ENCODE peak calls at places on chromosomes 5 and 9, in eight cellular contexts. Q is activated naive CD4-positive, alpha-beta T cell; Y is left lung; X is non-pigmented ciliary epithelial cell; K is left kidney; F is M059J; G is ecto neural progenitor cell; N is retinal pigment epithelial cell. P is an unnamed sample.

GRCh38 chr5:172293054-172293744 is 9.6 kb upstream of the UBTD2 start:
- DNase-seq in Y (no peak), G (peak), F (peak), N (no peak), X (no peak), K (peak), Q (peak), P (peak)

GRCh38 chr9:34927061-34927460 is 31.0 kb upstream of the PHF24 start:
- DNase-seq in F (no peak), G (no peak), Y (no peak), N (no peak), K (no peak), Q (no peak), X (no peak), P (no peak)

GRCh38 chr9:121150188-121150587 is 51.5 kb downstream of the RAB14 start:
- DNase-seq in Q (no peak), K (no peak), G (no peak), F (no peak), Y (no peak), X (no peak), N (no peak), P (no peak)

GRCh38 chr9:95670122-95670521 is 153.4 kb upstream of the PTCH1 start:
- DNase-seq in Q (no peak), N (no peak), G (no peak), K (no peak), X (no peak), Y (no peak), F (no peak), P (peak)

GRCh38 chr9:123073441-123073840 is 40.0 kb downstream of the GPR21 start:
- DNase-seq in K (no peak), Y (no peak), X (no peak), N (no peak), G (no peak), Q (no peak), F (no peak), P (peak)

GRCh38 chr5:153617190-153617589 is 126.7 kb downstream of the GRIA1 start:
- DNase-seq in F (peak), Q (no peak), N (no peak), X (peak), Y (no peak), G (no peak), K (no peak), P (no peak)

GRCh38 chr5:106189121-106189809 is 1481.5 kb downstream of the EFNA5 start:
- DNase-seq in F (no peak), X (no peak), Q (no peak), K (no peak), N (no peak), Y (no peak), G (no peak), P (no peak)

GRCh38 chr9:10678790-10679189 is 66.0 kb upstream of the PTPRD start:
- DNase-seq in N (peak), Y (no peak), Q (no peak), G (no peak), X (peak), F (peak), K (no peak), P (no peak)

GRCh38 chr5:124315746-124316415 is 430.6 kb downstream of the ZNF608 start:
- DNase-seq in G (no peak), N (no peak), K (no peak), Q (no peak), F (peak), X (peak), Y (no peak), P (no peak)

GRCh38 chr5:138603521-138603920 is 28.3 kb upstream of the HSPA9 start:
- DNase-seq in G (no peak), F (peak), Y (no peak), X (no peak), N (peak), K (no peak), Q (no peak), P (no peak)

GRCh38 chr5:655406-655805 is 37.7 kb downstream of the TPPP start:
- DNase-seq in Y (no peak), G (no peak), F (no peak), X (no peak), K (no peak), Q (no peak), N (no peak), P (no peak)

GRCh38 chr5:999724-1000123 is 8.9 kb upstream of the NKD2 start:
- DNase-seq in F (no peak), G (no peak), Y (no peak), N (no peak), Q (no peak), X (no peak), K (no peak), P (no peak)

GRCh38 chr9:15087031-15087417 is 176.8 kb upstream of the FREM1 start:
- DNase-seq in Y (no peak), N (no peak), Q (no peak), G (no peak), K (peak), F (no peak), X (peak), P (no peak)

GRCh38 chr9:108290839-108291585 is 564.8 kb downstream of the ACTL7B start:
- DNase-seq in Y (no peak), F (no peak), X (no peak), Q (no peak), K (peak), G (no peak), N (no peak), P (no peak)

GRCh38 chr9:132099741-132100407 is 20.2 kb upstream of the MED27 start:
- DNase-seq in G (no peak), Y (no peak), Q (no peak), F (peak), N (peak), K (no peak), X (no peak), P (no peak)

GRCh38 chr5:87410941-87411340 is 1.8 kb downstream of the CCNH start:
- DNase-seq in G (no peak), X (no peak), K (no peak), Q (no peak), Y (no peak), F (peak), N (peak), P (no peak)

GRCh38 chr9:86022687-86023266 is 76.6 kb downstream of the GOLM1 start:
- DNase-seq in N (no peak), Q (no peak), K (no peak), F (no peak), Y (no peak), G (no peak), X (no peak), P (no peak)

GRCh38 chr9:136835162-136835931 is 6.9 kb upstream of the AJM1 start:
- DNase-seq in K (no peak), N (no peak), F (no peak), Q (no peak), X (no peak), Y (peak), G (no peak), P (no peak)

GRCh38 chr5:20230010-20230409 is 242.0 kb upstream of the CDH18 start:
- DNase-seq in F (no peak), G (no peak), Y (no peak), K (no peak), X (no peak), Q (no peak), N (no peak), P (no peak)

GRCh38 chr9:36530224-36530623 is 42.5 kb upstream of the MELK start:
- DNase-seq in G (no peak), N (no peak), K (no peak), Y (no peak), X (no peak), F (no peak), Q (no peak), P (no peak)

GRCh38 chr5:171493646-171494393 is 74.4 kb downstream of the FGF18 start:
- DNase-seq in K (no peak), Q (no peak), G (no peak), N (no peak), Y (no peak), F (no peak), X (no peak), P (no peak)

GRCh38 chr5:175215906-175216305 is 228.1 kb downstream of the DRD1 start:
- DNase-seq in F (no peak), Y (no peak), Q (no peak), N (no peak), G (no peak), K (no peak), X (no peak), P (no peak)

GRCh38 chr5:131996210-131997025 is 15.0 kb downstream of the ACSL6 start:
- DNase-seq in X (no peak), F (no peak), Q (no peak), N (no peak), Y (no peak), G (no peak), K (no peak), P (no peak)

GRCh38 chr5:31036407-31036806 is 157.1 kb upstream of the CDH6 start:
- DNase-seq in G (no peak), N (peak), F (peak), X (no peak), Q (no peak), Y (no peak), K (no peak), P (no peak)

GRCh38 chr9:79600466-79600865 is 28.7 kb downstream of the TLE4 start:
- DNase-seq in Q (no peak), X (no peak), Y (no peak), N (no peak), G (no peak), K (no peak), F (no peak), P (no peak)

GRCh38 chr5:1883925-1884637 is 1.4 kb upstream of the IRX4 start:
- DNase-seq in X (no peak), K (no peak), G (no peak), Y (no peak), F (no peak), Q (no peak), N (no peak), P (peak)

GRCh38 chr9:98147582-98147981 is 28.6 kb upstream of the TRIM14 start:
- DNase-seq in Y (no peak), F (peak), X (no peak), K (no peak), Q (no peak), N (no peak), G (no peak), P (no peak)

P was measured in GM23338.